ENCODE peak calls at places on chromosome 20, in nine cellular contexts. One of them, this sample, is unnamed.

GRCh38 chr20:1002682-1003561 is 811 bp upstream of the RSPO4 start:
- DNase-seq in cardiac fibroblast: no peak
- DNase-seq in T-helper 17 cell: no peak
- DNase-seq in NK-92 treated with Interleukin-12 subunit alpha and Interleukin-12 subunit beta, amount 100 ng/mL, for 24 hours: no peak
- DNase-seq in stimulated activated naive CD8-positive, alpha-beta T cell treated with anti-CD3 and anti-CD28 coated beads, Interleukin-15, Interleukin-2, amounts not matched to agents 100 U/mL and 50 U/mL, for 24 hours: no peak
- DNase-seq in A172: no peak
- DNase-seq in natural killer cell treated with Interleukin-12 subunit alpha and Interleukin-12 subunit beta and Interleukin-15 and Interleukin-18, amount 100 ng/mL, for 72 hours: no peak
- DNase-seq in Right ventricle myocardium superior: no peak
- DNase-seq in fibroblast of the conjunctiva: no peak
- DNase-seq in this sample: no peak

GRCh38 chr20:5784735-5785134 is 34.5 kb downstream of the SHLD1 start:
- DNase-seq in Right ventricle myocardium superior: no peak
- DNase-seq in NK-92 treated with Interleukin-12 subunit alpha and Interleukin-12 subunit beta, amount 100 ng/mL, for 24 hours: no peak
- DNase-seq in T-helper 17 cell: no peak
- DNase-seq in fibroblast of the conjunctiva: no peak
- DNase-seq in cardiac fibroblast: no peak
- DNase-seq in A172: no peak
- DNase-seq in natural killer cell treated with Interleukin-12 subunit alpha and Interleukin-12 subunit beta and Interleukin-15 and Interleukin-18, amount 100 ng/mL, for 72 hours: no peak
- DNase-seq in stimulated activated naive CD8-positive, alpha-beta T cell treated with anti-CD3 and anti-CD28 coated beads, Interleukin-15, Interleukin-2, amounts not matched to agents 100 U/mL and 50 U/mL, for 24 hours: no peak
- DNase-seq in this sample: peak

GRCh38 chr20:43840382-43841070 is 74.1 kb upstream of the TOX2 start:
- DNase-seq in Right ventricle myocardium superior: no peak
- DNase-seq in stimulated activated naive CD8-positive, alpha-beta T cell treated with anti-CD3 and anti-CD28 coated beads, Interleukin-15, Interleukin-2, amounts not matched to agents 100 U/mL and 50 U/mL, for 24 hours: peak
- DNase-seq in NK-92 treated with Interleukin-12 subunit alpha and Interleukin-12 subunit beta, amount 100 ng/mL, for 24 hours: peak
- DNase-seq in fibroblast of the conjunctiva: no peak
- DNase-seq in A172: peak
- DNase-seq in T-helper 17 cell: no peak
- DNase-seq in natural killer cell treated with Interleukin-12 subunit alpha and Interleukin-12 subunit beta and Interleukin-15 and Interleukin-18, amount 100 ng/mL, for 72 hours: no peak
- DNase-seq in cardiac fibroblast: peak
- DNase-seq in this sample: peak

GRCh38 chr20:8924539-8924938 is 144.3 kb upstream of the PLCB4 start:
- DNase-seq in cardiac fibroblast: no peak
- DNase-seq in fibroblast of the conjunctiva: no peak
- DNase-seq in stimulated activated naive CD8-positive, alpha-beta T cell treated with anti-CD3 and anti-CD28 coated beads, Interleukin-15, Interleukin-2, amounts not matched to agents 100 U/mL and 50 U/mL, for 24 hours: no peak
- DNase-seq in natural killer cell treated with Interleukin-12 subunit alpha and Interleukin-12 subunit beta and Interleukin-15 and Interleukin-18, amount 100 ng/mL, for 72 hours: no peak
- DNase-seq in NK-92 treated with Interleukin-12 subunit alpha and Interleukin-12 subunit beta, amount 100 ng/mL, for 24 hours: no peak
- DNase-seq in T-helper 17 cell: no peak
- DNase-seq in Right ventricle myocardium superior: no peak
- DNase-seq in A172: no peak
- DNase-seq in this sample: no peak

GRCh38 chr20:52083627-52084232 is 107.8 kb downstream of the ZFP64 start:
- DNase-seq in A172: peak
- DNase-seq in T-helper 17 cell: no peak
- DNase-seq in stimulated activated naive CD8-positive, alpha-beta T cell treated with anti-CD3 and anti-CD28 coated beads, Interleukin-15, Interleukin-2, amounts not matched to agents 100 U/mL and 50 U/mL, for 24 hours: peak
- DNase-seq in NK-92 treated with Interleukin-12 subunit alpha and Interleukin-12 subunit beta, amount 100 ng/mL, for 24 hours: peak
- DNase-seq in Right ventricle myocardium superior: no peak
- DNase-seq in cardiac fibroblast: peak
- DNase-seq in fibroblast of the conjunctiva: peak
- DNase-seq in natural killer cell treated with Interleukin-12 subunit alpha and Interleukin-12 subunit beta and Interleukin-15 and Interleukin-18, amount 100 ng/mL, for 72 hours: peak
- DNase-seq in this sample: peak

GRCh38 chr20:19748687-19749086 is 9.4 kb upstream of the RIN2 start:
- DNase-seq in A172: no peak
- DNase-seq in cardiac fibroblast: no peak
- DNase-seq in stimulated activated naive CD8-positive, alpha-beta T cell treated with anti-CD3 and anti-CD28 coated beads, Interleukin-15, Interleukin-2, amounts not matched to agents 100 U/mL and 50 U/mL, for 24 hours: no peak
- DNase-seq in fibroblast of the conjunctiva: no peak
- DNase-seq in NK-92 treated with Interleukin-12 subunit alpha and Interleukin-12 subunit beta, amount 100 ng/mL, for 24 hours: no peak
- DNase-seq in Right ventricle myocardium superior: no peak
- DNase-seq in T-helper 17 cell: no peak
- DNase-seq in natural killer cell treated with Interleukin-12 subunit alpha and Interleukin-12 subunit beta and Interleukin-15 and Interleukin-18, amount 100 ng/mL, for 72 hours: no peak
- DNase-seq in this sample: no peak

GRCh38 chr20:58660855-58661254 is 9.8 kb downstream of the STX16 start:
- DNase-seq in T-helper 17 cell: no peak
- DNase-seq in cardiac fibroblast: no peak
- DNase-seq in A172: no peak
- DNase-seq in stimulated activated naive CD8-positive, alpha-beta T cell treated with anti-CD3 and anti-CD28 coated beads, Interleukin-15, Interleukin-2, amounts not matched to agents 100 U/mL and 50 U/mL, for 24 hours: no peak
- DNase-seq in fibroblast of the conjunctiva: no peak
- DNase-seq in Right ventricle myocardium superior: no peak
- DNase-seq in NK-92 treated with Interleukin-12 subunit alpha and Interleukin-12 subunit beta, amount 100 ng/mL, for 24 hours: no peak
- DNase-seq in natural killer cell treated with Interleukin-12 subunit alpha and Interleukin-12 subunit beta and Interleukin-15 and Interleukin-18, amount 100 ng/mL, for 72 hours: no peak
- DNase-seq in this sample: no peak

GRCh38 chr20:61734733-61735502 is 330.8 kb downstream of the TAF4 start:
- DNase-seq in natural killer cell treated with Interleukin-12 subunit alpha and Interleukin-12 subunit beta and Interleukin-15 and Interleukin-18, amount 100 ng/mL, for 72 hours: no peak
- DNase-seq in stimulated activated naive CD8-positive, alpha-beta T cell treated with anti-CD3 and anti-CD28 coated beads, Interleukin-15, Interleukin-2, amounts not matched to agents 100 U/mL and 50 U/mL, for 24 hours: no peak
- DNase-seq in A172: no peak
- DNase-seq in T-helper 17 cell: no peak
- DNase-seq in Right ventricle myocardium superior: no peak
- DNase-seq in NK-92 treated with Interleukin-12 subunit alpha and Interleukin-12 subunit beta, amount 100 ng/mL, for 24 hours: no peak
- DNase-seq in cardiac fibroblast: no peak
- DNase-seq in fibroblast of the conjunctiva: no peak
- DNase-seq in this sample: no peak

GRCh38 chr20:17870063-17870740 is 98.4 kb downstream of the SNX5 start:
- DNase-seq in Right ventricle myocardium superior: peak
- DNase-seq in stimulated activated naive CD8-positive, alpha-beta T cell treated with anti-CD3 and anti-CD28 coated beads, Interleukin-15, Interleukin-2, amounts not matched to agents 100 U/mL and 50 U/mL, for 24 hours: no peak
- DNase-seq in NK-92 treated with Interleukin-12 subunit alpha and Interleukin-12 subunit beta, amount 100 ng/mL, for 24 hours: no peak
- DNase-seq in T-helper 17 cell: no peak
- DNase-seq in cardiac fibroblast: peak
- DNase-seq in A172: no peak
- DNase-seq in fibroblast of the conjunctiva: no peak
- DNase-seq in natural killer cell treated with Interleukin-12 subunit alpha and Interleukin-12 subunit beta and Interleukin-15 and Interleukin-18, amount 100 ng/mL, for 72 hours: no peak
- DNase-seq in this sample: no peak

GRCh38 chr20:38277285-38277684 is 16.8 kb upstream of the KIAA1755 start:
- DNase-seq in fibroblast of the conjunctiva: no peak
- DNase-seq in A172: no peak
- DNase-seq in Right ventricle myocardium superior: no peak
- DNase-seq in stimulated activated naive CD8-positive, alpha-beta T cell treated with anti-CD3 and anti-CD28 coated beads, Interleukin-15, Interleukin-2, amounts not matched to agents 100 U/mL and 50 U/mL, for 24 hours: no peak
- DNase-seq in NK-92 treated with Interleukin-12 subunit alpha and Interleukin-12 subunit beta, amount 100 ng/mL, for 24 hours: no peak
- DNase-seq in cardiac fibroblast: no peak
- DNase-seq in natural killer cell treated with Interleukin-12 subunit alpha and Interleukin-12 subunit beta and Interleukin-15 and Interleukin-18, amount 100 ng/mL, for 72 hours: no peak
- DNase-seq in T-helper 17 cell: no peak
- DNase-seq in this sample: no peak

GRCh38 chr20:19094959-19095541 is 117.4 kb upstream of the SLC24A3 start:
- DNase-seq in Right ventricle myocardium superior: no peak
- DNase-seq in T-helper 17 cell: no peak
- DNase-seq in natural killer cell treated with Interleukin-12 subunit alpha and Interleukin-12 subunit beta and Interleukin-15 and Interleukin-18, amount 100 ng/mL, for 72 hours: no peak
- DNase-seq in A172: peak
- DNase-seq in cardiac fibroblast: no peak
- DNase-seq in NK-92 treated with Interleukin-12 subunit alpha and Interleukin-12 subunit beta, amount 100 ng/mL, for 24 hours: no peak
- DNase-seq in stimulated activated naive CD8-positive, alpha-beta T cell treated with anti-CD3 and anti-CD28 coated beads, Interleukin-15, Interleukin-2, amounts not matched to agents 100 U/mL and 50 U/mL, for 24 hours: no peak
- DNase-seq in fibroblast of the conjunctiva: no peak
- DNase-seq in this sample: peak